ENCODE peak calls at places on chromosomes 13 and 19, in five cellular contexts. H is SW 1271; P is nucleus accumbens; R is NCI-H1436; G is activated effector memory CD4-positive, alpha-beta T cell treated with Interleukin-2 at 50 U/mL for 16 hours. M is an unnamed sample.
A peak's percentile ranks its signal among the peaks of the same experiment; 100 is the strongest.

GRCh38 chr13:26179344-26179743 is 42.8 kb downstream of the RNF6 start:
- DNase-seq in H (no peak), R (no peak), G (no peak), P (no peak), M (no peak)

GRCh38 chr19:45051929-45052579 is 13.2 kb downstream of the CLASRP start:
- DNase-seq in H (no peak), G (no peak), P (no peak), R (no peak), M (no peak)

GRCh38 chr13:32538234-32538620 is 368 bp downstream of the N4BP2L2 start:
- DNase-seq in H (no peak), P (peak; percentile 61), R (no peak), G (no peak), M (peak; percentile 3)

GRCh38 chr13:105638446-105638845 is 897.0 kb downstream of the EFNB2 start:
- DNase-seq in G (no peak), H (no peak), P (no peak), R (no peak), M (no peak)

GRCh38 chr19:21084343-21084742 is 2.3 kb downstream of the ZNF714 start:
- DNase-seq in P (no peak), R (no peak), H (no peak), G (no peak), M (no peak)

GRCh38 chr19:52331757-52332156 is 4.3 kb upstream of the ZNF610 start:
- DNase-seq in R (no peak), G (no peak), P (no peak), H (no peak), M (no peak)

GRCh38 chr19:19224852-19225494 is 13.2 kb downstream of the NCAN start:
- DNase-seq in P (no peak), H (peak; percentile 77), G (peak; percentile 69), R (peak; percentile 74), M (peak; percentile 8)

GRCh38 chr19:55179570-55180484 is at the start of gene SYT5:
- DNase-seq in R (peak; percentile 55), P (peak; percentile 22), H (no peak), G (peak; percentile 46), M (no peak)

GRCh38 chr19:33683881-33684549 is 62.3 kb downstream of the CHST8 start:
- DNase-seq in H (no peak), R (no peak), G (no peak), P (no peak), M (no peak)

GRCh38 chr13:80469841-80470378 is 129.0 kb upstream of the SPRY2 start:
- DNase-seq in G (no peak), P (no peak), R (no peak), H (peak; percentile 21), M (no peak)

GRCh38 chr13:100833427-100833826 is 158.8 kb upstream of the TMTC4 start:
- DNase-seq in P (no peak), G (no peak), R (no peak), H (no peak), M (no peak)

GRCh38 chr19:15479391-15480345 is at the start of gene PGLYRP2:
- DNase-seq in P (peak; percentile 9), R (no peak), H (no peak), G (no peak), M (no peak)

GRCh38 chr13:110272227-110272626 is 34.7 kb downstream of the COL4A1 start:
- DNase-seq in P (no peak), H (no peak), G (no peak), R (no peak), M (no peak)

GRCh38 chr13:20378721-20379120 is 146.6 kb upstream of the GJB6 start:
- DNase-seq in H (no peak), P (no peak), R (no peak), G (no peak), M (no peak)

GRCh38 chr19:3285647-3286176 is 61.3 kb downstream of the CELF5 start:
- DNase-seq in G (peak; percentile 10), R (no peak), P (no peak), H (no peak), M (no peak)

GRCh38 chr13:49516467-49516866 is 20.7 kb downstream of the PHF11 start:
- DNase-seq in H (no peak), G (no peak), P (no peak), R (no peak), M (no peak)

GRCh38 chr13:97953376-97953970 is at the start of gene IPO5:
- DNase-seq in P (no peak), G (no peak), H (no peak), R (no peak), M (no peak)

GRCh38 chr13:31223640-31224039 is 23.9 kb downstream of the B3GLCT start:
- DNase-seq in P (no peak), H (no peak), G (no peak), R (no peak), M (no peak)

GRCh38 chr13:106063591-106064308 is 471.7 kb downstream of the EFNB2 start:
- DNase-seq in H (no peak), R (no peak), P (no peak), G (no peak), M (no peak)

GRCh38 chr19:932647-933552 is 7.1 kb downstream of the ARID3A start:
- DNase-seq in H (peak; percentile 59), R (no peak), P (no peak), G (peak; percentile 32), M (peak; percentile 88)

GRCh38 chr13:85283408-85283807 is 515.8 kb downstream of the SLITRK6 start:
- DNase-seq in R (no peak), P (no peak), H (no peak), G (no peak), M (no peak)

GRCh38 chr19:37928527-37929286 is 21.7 kb downstream of the SIPA1L3 start:
- DNase-seq in H (peak; percentile 12), G (no peak), P (no peak), R (no peak), M (no peak)

GRCh38 chr19:34261335-34262109 is 7.2 kb downstream of the GARRE1 start:
- DNase-seq in H (no peak), P (no peak), G (no peak), R (no peak), M (no peak)

GRCh38 chr19:46015961-46016425 is 6.9 kb downstream of the PGLYRP1 start:
- DNase-seq in P (no peak), G (peak; percentile 25), R (no peak), H (no peak), M (no peak)

GRCh38 chr13:46804391-46804815 is 7.4 kb upstream of the ESD start:
- DNase-seq in R (no peak), P (no peak), H (peak; percentile 85), G (no peak), M (no peak)

GRCh38 chr19:453606-454005 is 7.2 kb downstream of the SHC2 start:
- DNase-seq in R (no peak), H (no peak), G (no peak), P (no peak), M (no peak)

GRCh38 chr19:30136591-30136990 is 194.6 kb downstream of the URI1 start:
- DNase-seq in P (no peak), H (no peak), G (no peak), R (no peak), M (no peak)

GRCh38 chr19:5067666-5068065 is 98.8 kb downstream of the KDM4B start:
- DNase-seq in G (no peak), R (no peak), H (no peak), P (no peak), M (no peak)

GRCh38 chr19:23799321-23799720 is 40.6 kb upstream of the ZNF681 start:
- DNase-seq in R (no peak), H (no peak), P (no peak), G (peak; percentile 9), M (no peak)

GRCh38 chr19:14333101-14333871 is 48.0 kb upstream of the ADGRE5 start:
- DNase-seq in G (no peak), P (no peak), R (no peak), H (no peak), M (no peak)

GRCh38 chr13:43316997-43317396 is 293.6 kb downstream of the DNAJC15 start:
- DNase-seq in R (no peak), H (no peak), P (peak; percentile 23), G (no peak), M (no peak)

GRCh38 chr13:92224052-92224821 is 825.8 kb downstream of the GPC5 start:
- DNase-seq in G (no peak), H (peak; percentile 5), R (no peak), P (no peak), M (no peak)

GRCh38 chr13:111370570-111371150 is 50.2 kb downstream of the TEX29 start:
- DNase-seq in H (no peak), G (no peak), R (no peak), P (no peak), M (no peak)

GRCh38 chr13:97119899-97120745 is 102.0 kb upstream of the MBNL2 start:
- DNase-seq in G (no peak), P (no peak), H (no peak), R (no peak), M (no peak)